ENCODE peak calls at places on chromosomes 5 and 9, in nine cellular contexts. O is progenitor cell of endocrine pancreas; E is NCI-H524; K is activated T-cell treated with anti-CD3 and anti-CD28 coated beads, Interleukin-2, amount 50 U/mL, for 24 hours; R is stimulated activated CD8-positive, alpha-beta memory T cell treated with anti-CD3 and anti-CD28 coated beads, Interleukin-4, amount 100 ng/mL, for 24 hours; T is RWPE1; B is renal cortical epithelial cell; X is Right ventricle myocardium superior; U is B cell. L is an unnamed sample.

GRCh38 chr9:22052376-22052945 is 43.4 kb upstream of the CDKN2B start:
- DNase-seq in O (no peak), E (no peak), K (no peak), R (peak), T (peak), B (peak), X (no peak), U (no peak), L (no peak)

GRCh38 chr9:14314424-14314928 is 535 bp upstream of the NFIB start:
- DNase-seq in O (no peak), E (peak), K (no peak), R (no peak), T (peak), B (peak), X (peak), U (peak), L (no peak)

GRCh38 chr5:80185095-80185494 is 70.8 kb downstream of the SERINC5 start:
- DNase-seq in O (no peak), E (no peak), K (no peak), R (no peak), T (no peak), B (no peak), X (no peak), U (no peak), L (no peak)

GRCh38 chr9:83280259-83280658 is 217.3 kb upstream of the RASEF start:
- DNase-seq in O (no peak), E (no peak), K (no peak), R (no peak), T (no peak), B (peak), X (no peak), U (no peak), L (no peak)

GRCh38 chr9:75382126-75382525 is 293.8 kb downstream of the OSTF1 start:
- DNase-seq in O (no peak), E (no peak), K (no peak), R (no peak), T (no peak), B (peak), X (no peak), U (no peak), L (no peak)

GRCh38 chr9:34343090-34343489 is 13.7 kb downstream of the NUDT2 start:
- DNase-seq in O (no peak), E (no peak), K (no peak), R (no peak), T (no peak), B (no peak), X (peak), U (no peak), L (no peak)

GRCh38 chr5:126777257-126777973 is 479 bp downstream of the LMNB1 start:
- DNase-seq in O (peak), E (peak), K (peak), R (peak), T (peak), B (peak), X (peak), U (peak), L (peak)

GRCh38 chr5:178672635-178673034 is 45.8 kb upstream of the CLK4 start:
- DNase-seq in O (no peak), E (no peak), K (no peak), R (no peak), T (no peak), B (no peak), X (no peak), U (no peak), L (no peak)

GRCh38 chr5:1420211-1421195 is 24.7 kb downstream of the SLC6A3 start:
- DNase-seq in O (no peak), E (no peak), K (no peak), R (no peak), T (no peak), B (no peak), X (peak), U (no peak), L (no peak)

GRCh38 chr9:70144131-70144503 is 100.5 kb downstream of the MAMDC2 start:
- DNase-seq in O (no peak), E (no peak), K (no peak), R (no peak), T (no peak), B (no peak), X (no peak), U (no peak), L (no peak)

GRCh38 chr5:52269395-52269794 is 518.3 kb upstream of the ITGA1 start:
- DNase-seq in O (no peak), E (peak), K (no peak), R (no peak), T (no peak), B (peak), X (no peak), U (no peak), L (no peak)

GRCh38 chr5:176413255-176413565 is 3.1 kb downstream of the CLTB start:
- DNase-seq in O (no peak), E (no peak), K (no peak), R (no peak), T (peak), B (no peak), X (no peak), U (no peak), L (no peak)

GRCh38 chr9:111020594-111020993 is 17.7 kb downstream of the LPAR1 start:
- DNase-seq in O (no peak), E (no peak), K (no peak), R (no peak), T (no peak), B (peak), X (no peak), U (no peak), L (no peak)

GRCh38 chr5:67037171-67037570 is 159.4 kb downstream of the CD180 start:
- DNase-seq in O (no peak), E (no peak), K (no peak), R (no peak), T (no peak), B (no peak), X (no peak), U (no peak), L (no peak)

GRCh38 chr5:176665517-176665916 is 18.2 kb downstream of the TSPAN17 start:
- DNase-seq in O (no peak), E (no peak), K (no peak), R (no peak), T (no peak), B (no peak), X (no peak), U (no peak), L (no peak)

GRCh38 chr5:171080151-171080938 is 218.5 kb downstream of the RANBP17 start:
- DNase-seq in O (no peak), E (no peak), K (no peak), R (no peak), T (no peak), B (no peak), X (no peak), U (no peak), L (no peak)

GRCh38 chr5:170557314-170557713 is 53.5 kb downstream of the KCNIP1 start:
- DNase-seq in O (no peak), E (no peak), K (no peak), R (no peak), T (no peak), B (no peak), X (no peak), U (no peak), L (no peak)

GRCh38 chr5:92559331-92559730 is 1021.7 kb downstream of the NR2F1-AS1 start:
- DNase-seq in O (no peak), E (no peak), K (no peak), R (no peak), T (no peak), B (no peak), X (no peak), U (no peak), L (no peak)

GRCh38 chr5:151691706-151692105 is 5.0 kb upstream of the SPARC start:
- DNase-seq in O (no peak), E (no peak), K (no peak), R (no peak), T (no peak), B (peak), X (no peak), U (no peak), L (no peak)

GRCh38 chr5:84696651-84697050 is 312.0 kb upstream of the EDIL3 start:
- DNase-seq in O (no peak), E (no peak), K (no peak), R (no peak), T (peak), B (no peak), X (no peak), U (no peak), L (no peak)

L was measured in GF-D8.